ENCODE peak calls at places on chromosomes 6 and 20, in eight cellular contexts. One of them, this sample, is unnamed.

GRCh38 chr20:37522258-37523011 is 1.4 kb downstream of the NNAT start:
- DNase-seq in CD4-positive, CD25-positive, alpha-beta regulatory T cell: no peak
- DNase-seq in vagina: no peak
- DNase-seq in keratinocyte: peak
- DNase-seq in right cardiac atrium: peak
- DNase-seq in ovary: no peak
- DNase-seq in left ventricle myocardium inferior: peak
- DNase-seq in mesendoderm: peak
- DNase-seq in this sample: no peak

GRCh38 chr6:152062476-152062875 is 255.0 kb downstream of the ESR1 start:
- DNase-seq in CD4-positive, CD25-positive, alpha-beta regulatory T cell: no peak
- DNase-seq in vagina: no peak
- DNase-seq in keratinocyte: no peak
- DNase-seq in right cardiac atrium: no peak
- DNase-seq in ovary: no peak
- DNase-seq in left ventricle myocardium inferior: no peak
- DNase-seq in mesendoderm: no peak
- DNase-seq in this sample: no peak

GRCh38 chr20:59670786-59671492 is 66.6 kb downstream of the PHACTR3 start:
- DNase-seq in CD4-positive, CD25-positive, alpha-beta regulatory T cell: no peak
- DNase-seq in vagina: peak
- DNase-seq in keratinocyte: no peak
- DNase-seq in right cardiac atrium: no peak
- DNase-seq in ovary: no peak
- DNase-seq in left ventricle myocardium inferior: no peak
- DNase-seq in mesendoderm: no peak
- DNase-seq in this sample: no peak

GRCh38 chr20:32737371-32738223 is 5.7 kb downstream of the COMMD7 start:
- DNase-seq in CD4-positive, CD25-positive, alpha-beta regulatory T cell: peak
- DNase-seq in vagina: no peak
- DNase-seq in keratinocyte: no peak
- DNase-seq in right cardiac atrium: no peak
- DNase-seq in ovary: no peak
- DNase-seq in left ventricle myocardium inferior: no peak
- DNase-seq in mesendoderm: no peak
- DNase-seq in this sample: no peak

GRCh38 chr6:52724041-52724405 is 39.3 kb downstream of the GSTA2 start:
- DNase-seq in CD4-positive, CD25-positive, alpha-beta regulatory T cell: no peak
- DNase-seq in vagina: peak
- DNase-seq in keratinocyte: no peak
- DNase-seq in right cardiac atrium: no peak
- DNase-seq in ovary: no peak
- DNase-seq in left ventricle myocardium inferior: no peak
- DNase-seq in mesendoderm: no peak
- DNase-seq in this sample: no peak

GRCh38 chr6:63997727-63998126 is 362.1 kb downstream of the PHF3 start:
- DNase-seq in CD4-positive, CD25-positive, alpha-beta regulatory T cell: no peak
- DNase-seq in vagina: no peak
- DNase-seq in keratinocyte: no peak
- DNase-seq in right cardiac atrium: no peak
- DNase-seq in ovary: no peak
- DNase-seq in left ventricle myocardium inferior: no peak
- DNase-seq in mesendoderm: no peak
- DNase-seq in this sample: no peak

GRCh38 chr20:8662433-8662954 is 406.4 kb upstream of the PLCB4 start:
- DNase-seq in CD4-positive, CD25-positive, alpha-beta regulatory T cell: peak
- DNase-seq in vagina: no peak
- DNase-seq in keratinocyte: no peak
- DNase-seq in right cardiac atrium: no peak
- DNase-seq in ovary: no peak
- DNase-seq in left ventricle myocardium inferior: no peak
- DNase-seq in mesendoderm: no peak
- DNase-seq in this sample: no peak

GRCh38 chr6:71496018-71496800 is 207.6 kb downstream of the OGFRL1 start:
- DNase-seq in CD4-positive, CD25-positive, alpha-beta regulatory T cell: no peak
- DNase-seq in vagina: no peak
- DNase-seq in keratinocyte: no peak
- DNase-seq in right cardiac atrium: no peak
- DNase-seq in ovary: no peak
- DNase-seq in left ventricle myocardium inferior: no peak
- DNase-seq in mesendoderm: no peak
- DNase-seq in this sample: no peak

GRCh38 chr6:160930547-160931377 is 60.8 kb upstream of the MAP3K4 start:
- DNase-seq in CD4-positive, CD25-positive, alpha-beta regulatory T cell: peak
- DNase-seq in vagina: peak
- DNase-seq in keratinocyte: peak
- DNase-seq in right cardiac atrium: peak
- DNase-seq in ovary: peak
- DNase-seq in left ventricle myocardium inferior: peak
- DNase-seq in mesendoderm: peak
- DNase-seq in this sample: no peak

GRCh38 chr6:6686748-6687601 is 98.5 kb downstream of the LY86 start:
- DNase-seq in CD4-positive, CD25-positive, alpha-beta regulatory T cell: peak
- DNase-seq in vagina: no peak
- DNase-seq in keratinocyte: peak
- DNase-seq in right cardiac atrium: peak
- DNase-seq in ovary: peak
- DNase-seq in left ventricle myocardium inferior: peak
- DNase-seq in mesendoderm: peak
- DNase-seq in this sample: peak

GRCh38 chr6:32432050-32432450 is 7.6 kb upstream of the HLA-DRA start:
- DNase-seq in CD4-positive, CD25-positive, alpha-beta regulatory T cell: peak
- DNase-seq in vagina: no peak
- DNase-seq in keratinocyte: no peak
- DNase-seq in right cardiac atrium: no peak
- DNase-seq in ovary: no peak
- DNase-seq in left ventricle myocardium inferior: no peak
- DNase-seq in mesendoderm: peak
- DNase-seq in this sample: no peak

GRCh38 chr6:147651249-147652063 is 143.0 kb downstream of the SAMD5 start:
- DNase-seq in CD4-positive, CD25-positive, alpha-beta regulatory T cell: no peak
- DNase-seq in vagina: no peak
- DNase-seq in keratinocyte: no peak
- DNase-seq in right cardiac atrium: peak
- DNase-seq in ovary: no peak
- DNase-seq in left ventricle myocardium inferior: peak
- DNase-seq in mesendoderm: peak
- DNase-seq in this sample: no peak

GRCh38 chr20:52536841-52537400 is 345.3 kb upstream of the ZFP64 start:
- DNase-seq in CD4-positive, CD25-positive, alpha-beta regulatory T cell: no peak
- DNase-seq in vagina: no peak
- DNase-seq in keratinocyte: no peak
- DNase-seq in right cardiac atrium: no peak
- DNase-seq in ovary: no peak
- DNase-seq in left ventricle myocardium inferior: no peak
- DNase-seq in mesendoderm: no peak
- DNase-seq in this sample: no peak

GRCh38 chr6:42406296-42407280 is 45.1 kb downstream of the TRERF1 start:
- DNase-seq in CD4-positive, CD25-positive, alpha-beta regulatory T cell: no peak
- DNase-seq in vagina: no peak
- DNase-seq in keratinocyte: no peak
- DNase-seq in right cardiac atrium: no peak
- DNase-seq in ovary: no peak
- DNase-seq in left ventricle myocardium inferior: no peak
- DNase-seq in mesendoderm: no peak
- DNase-seq in this sample: no peak

DNA sequence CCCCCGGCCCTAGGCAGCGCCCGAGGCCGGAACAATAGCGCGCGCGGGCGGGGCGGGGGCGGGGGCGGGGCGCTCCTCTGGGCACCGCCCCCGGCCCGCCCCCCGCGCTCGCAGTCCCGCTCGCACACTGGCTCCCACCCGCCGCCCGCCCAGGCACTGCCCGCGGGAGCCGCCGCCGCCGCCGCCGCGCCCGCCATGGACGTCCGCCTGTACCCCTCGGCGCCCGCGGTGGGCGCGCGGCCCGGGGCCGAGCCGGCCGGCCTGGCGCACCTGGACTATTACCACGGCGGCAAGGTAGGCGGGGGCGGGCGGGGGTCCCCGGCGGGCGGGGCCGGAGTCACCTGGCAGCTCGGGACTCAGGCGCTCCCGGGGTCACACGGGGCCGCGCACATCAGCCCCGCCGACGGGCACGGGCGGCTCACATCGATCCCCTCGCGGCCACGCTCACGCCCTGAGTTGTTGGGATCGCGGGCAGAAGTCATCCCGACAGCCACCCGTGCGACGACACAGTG is at the start of gene TOX2:
- DNase-seq in CD4-positive, CD25-positive, alpha-beta regulatory T cell: peak
- DNase-seq in vagina: no peak
- DNase-seq in keratinocyte: no peak
- DNase-seq in right cardiac atrium: no peak
- DNase-seq in ovary: no peak
- DNase-seq in left ventricle myocardium inferior: peak
- DNase-seq in mesendoderm: peak
- DNase-seq in this sample: no peak
- H3K27ac ChIP-seq in CD4-positive, CD25-positive, alpha-beta regulatory T cell: no peak
- H3K27ac ChIP-seq in vagina: peak
- H3K27ac ChIP-seq in keratinocyte: no peak
- H3K27ac ChIP-seq in right cardiac atrium: no peak
- H3K27ac ChIP-seq in ovary: no peak
- H3K27ac ChIP-seq in left ventricle myocardium inferior: no peak
- H3K27ac ChIP-seq in mesendoderm: no peak
- H3K27ac ChIP-seq in this sample: no peak

GRCh38 chr20:5197847-5198650 is 71.2 kb downstream of the CDS2 start:
- DNase-seq in CD4-positive, CD25-positive, alpha-beta regulatory T cell: no peak
- DNase-seq in vagina: no peak
- DNase-seq in keratinocyte: no peak
- DNase-seq in right cardiac atrium: peak
- DNase-seq in ovary: no peak
- DNase-seq in left ventricle myocardium inferior: no peak
- DNase-seq in mesendoderm: no peak
- DNase-seq in this sample: no peak
- H3K27ac ChIP-seq in CD4-positive, CD25-positive, alpha-beta regulatory T cell: no peak
- H3K27ac ChIP-seq in vagina: no peak
- H3K27ac ChIP-seq in keratinocyte: no peak
- H3K27ac ChIP-seq in right cardiac atrium: peak
- H3K27ac ChIP-seq in ovary: no peak
- H3K27ac ChIP-seq in left ventricle myocardium inferior: peak
- H3K27ac ChIP-seq in mesendoderm: no peak
- H3K27ac ChIP-seq in this sample: no peak

GRCh38 chr6:150687508-150687907 is 87.8 kb downstream of the PLEKHG1 start:
- DNase-seq in CD4-positive, CD25-positive, alpha-beta regulatory T cell: no peak
- DNase-seq in vagina: no peak
- DNase-seq in keratinocyte: no peak
- DNase-seq in right cardiac atrium: peak
- DNase-seq in ovary: peak
- DNase-seq in left ventricle myocardium inferior: peak
- DNase-seq in mesendoderm: no peak
- DNase-seq in this sample: no peak
- H3K27ac ChIP-seq in CD4-positive, CD25-positive, alpha-beta regulatory T cell: no peak
- H3K27ac ChIP-seq in vagina: no peak
- H3K27ac ChIP-seq in keratinocyte: no peak
- H3K27ac ChIP-seq in right cardiac atrium: peak
- H3K27ac ChIP-seq in ovary: no peak
- H3K27ac ChIP-seq in left ventricle myocardium inferior: peak
- H3K27ac ChIP-seq in mesendoderm: no peak
- H3K27ac ChIP-seq in this sample: no peak

DNA sequence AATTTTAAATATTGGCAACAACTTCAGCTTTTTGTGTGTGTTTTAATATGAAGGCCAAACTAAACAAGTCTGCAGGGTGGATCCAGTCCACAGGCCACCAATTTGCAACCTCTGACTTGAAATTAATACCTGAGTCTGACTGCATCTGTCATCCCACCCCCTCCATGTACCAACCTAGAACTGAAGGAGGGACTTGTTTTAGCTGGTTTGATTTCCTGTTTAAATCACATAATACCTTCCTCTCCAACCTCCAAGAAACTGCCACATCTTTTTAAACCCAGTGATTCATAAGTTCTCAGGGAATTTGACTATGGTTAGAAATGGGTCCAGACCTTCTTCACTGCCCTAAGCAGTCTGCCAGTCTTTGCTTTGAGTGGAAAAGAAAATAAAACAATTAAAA is 21.6 kb downstream of the RNF8 start:
- DNase-seq in CD4-positive, CD25-positive, alpha-beta regulatory T cell: no peak
- DNase-seq in vagina: no peak
- DNase-seq in keratinocyte: no peak
- DNase-seq in right cardiac atrium: no peak
- DNase-seq in ovary: no peak
- DNase-seq in left ventricle myocardium inferior: no peak
- DNase-seq in mesendoderm: no peak
- DNase-seq in this sample: no peak
- H3K27ac ChIP-seq in CD4-positive, CD25-positive, alpha-beta regulatory T cell: no peak
- H3K27ac ChIP-seq in vagina: no peak
- H3K27ac ChIP-seq in keratinocyte: no peak
- H3K27ac ChIP-seq in right cardiac atrium: no peak
- H3K27ac ChIP-seq in ovary: no peak
- H3K27ac ChIP-seq in left ventricle myocardium inferior: no peak
- H3K27ac ChIP-seq in mesendoderm: no peak
- H3K27ac ChIP-seq in this sample: peak

DNA sequence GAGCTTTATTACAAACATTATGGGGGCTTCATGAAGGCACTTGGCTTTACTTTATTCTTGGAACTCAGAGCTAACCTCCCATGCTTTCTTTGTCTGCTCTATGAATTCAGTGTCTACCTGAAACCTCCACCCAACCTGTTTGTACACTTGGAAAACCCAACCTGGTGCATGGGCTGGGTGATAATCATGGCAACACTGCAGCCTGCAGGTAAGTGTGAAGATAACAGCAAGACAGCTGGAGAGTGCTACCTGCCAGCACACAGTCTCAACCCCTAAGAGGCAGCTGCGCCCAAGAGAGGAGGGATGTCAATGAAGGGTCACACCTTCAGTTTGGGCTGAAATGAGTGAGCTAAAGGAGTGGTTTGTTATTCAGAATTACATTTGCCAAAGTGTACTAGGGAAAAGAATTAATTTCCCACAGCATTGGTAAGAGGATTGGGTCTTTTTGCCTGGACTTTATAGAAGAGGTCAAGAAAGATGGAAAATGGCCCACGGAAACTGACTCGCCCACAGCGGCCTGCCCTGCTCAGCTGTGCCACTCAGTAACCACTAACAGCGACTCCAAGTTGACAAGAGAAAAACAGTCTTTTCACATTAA is 24.4 kb downstream of the FOXQ1 start:
- DNase-seq in CD4-positive, CD25-positive, alpha-beta regulatory T cell: no peak
- DNase-seq in vagina: no peak
- DNase-seq in keratinocyte: no peak
- DNase-seq in right cardiac atrium: no peak
- DNase-seq in ovary: no peak
- DNase-seq in left ventricle myocardium inferior: no peak
- DNase-seq in mesendoderm: peak
- DNase-seq in this sample: peak
- H3K27ac ChIP-seq in CD4-positive, CD25-positive, alpha-beta regulatory T cell: no peak
- H3K27ac ChIP-seq in vagina: no peak
- H3K27ac ChIP-seq in keratinocyte: peak
- H3K27ac ChIP-seq in right cardiac atrium: no peak
- H3K27ac ChIP-seq in ovary: no peak
- H3K27ac ChIP-seq in left ventricle myocardium inferior: no peak
- H3K27ac ChIP-seq in mesendoderm: no peak
- H3K27ac ChIP-seq in this sample: peak

DNA sequence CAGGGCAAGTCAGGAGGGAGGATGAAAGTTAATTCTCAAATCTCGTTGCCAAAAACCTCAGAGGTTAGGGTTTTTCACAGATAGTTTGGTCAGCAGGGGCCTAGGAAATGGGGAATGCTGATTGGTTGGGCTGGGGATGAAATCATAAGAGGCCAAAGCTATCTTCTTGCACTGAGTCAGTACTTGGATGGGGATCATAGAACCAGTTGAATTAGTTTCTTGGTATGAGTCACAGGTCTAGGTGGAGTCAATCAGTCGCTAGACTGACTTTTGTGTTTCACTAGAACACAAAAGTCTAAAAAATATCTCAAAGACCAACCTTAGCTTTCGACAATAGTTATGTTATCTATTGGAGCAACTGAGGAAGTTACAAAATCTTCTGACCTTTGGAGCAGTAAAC is 368.5 kb downstream of the TBC1D32 start:
- DNase-seq in CD4-positive, CD25-positive, alpha-beta regulatory T cell: no peak
- DNase-seq in vagina: no peak
- DNase-seq in keratinocyte: no peak
- DNase-seq in right cardiac atrium: no peak
- DNase-seq in ovary: no peak
- DNase-seq in left ventricle myocardium inferior: no peak
- DNase-seq in mesendoderm: no peak
- DNase-seq in this sample: peak
- H3K27ac ChIP-seq in CD4-positive, CD25-positive, alpha-beta regulatory T cell: no peak
- H3K27ac ChIP-seq in vagina: no peak
- H3K27ac ChIP-seq in keratinocyte: no peak
- H3K27ac ChIP-seq in right cardiac atrium: no peak
- H3K27ac ChIP-seq in ovary: no peak
- H3K27ac ChIP-seq in left ventricle myocardium inferior: no peak
- H3K27ac ChIP-seq in mesendoderm: no peak
- H3K27ac ChIP-seq in this sample: no peak